ENCODE peak calls at places on chromosomes 5 and 9, in eight cellular contexts. One of them, this sample, is unnamed.
A peak's percentile ranks its signal among the peaks of the same experiment; 100 is the strongest.

GRCh38 chr9:86990276-86990675 is 43.0 kb upstream of the GAS1 start:
- DNase-seq in upper lobe of right lung: no peak
- DNase-seq in A549: no peak
- DNase-seq in hepatocyte: no peak
- DNase-seq in cardiac muscle cell: peak; percentile 85
- DNase-seq in adrenal gland: no peak
- DNase-seq in esophagus squamous epithelium: no peak
- DNase-seq in CD8-positive, alpha-beta T cell: no peak
- DNase-seq in this sample: no peak

GRCh38 chr9:2655411-2655901 is 33.9 kb downstream of the VLDLR start:
- DNase-seq in hepatocyte: no peak
- DNase-seq in upper lobe of right lung: no peak
- DNase-seq in A549: peak; percentile 9
- DNase-seq in cardiac muscle cell: peak; percentile 74
- DNase-seq in CD8-positive, alpha-beta T cell: peak; percentile 8
- DNase-seq in adrenal gland: no peak
- DNase-seq in esophagus squamous epithelium: no peak
- DNase-seq in this sample: no peak

GRCh38 chr9:2354216-2354615 is 267.4 kb upstream of the VLDLR start:
- DNase-seq in upper lobe of right lung: no peak
- DNase-seq in hepatocyte: no peak
- DNase-seq in A549: no peak
- DNase-seq in cardiac muscle cell: no peak
- DNase-seq in CD8-positive, alpha-beta T cell: no peak
- DNase-seq in esophagus squamous epithelium: no peak
- DNase-seq in adrenal gland: no peak
- DNase-seq in this sample: no peak

GRCh38 chr9:113895526-113895925 is 19.4 kb downstream of the ZNF618 start:
- DNase-seq in A549: no peak
- DNase-seq in adrenal gland: no peak
- DNase-seq in hepatocyte: no peak
- DNase-seq in upper lobe of right lung: no peak
- DNase-seq in esophagus squamous epithelium: no peak
- DNase-seq in CD8-positive, alpha-beta T cell: no peak
- DNase-seq in cardiac muscle cell: peak; percentile 21
- DNase-seq in this sample: no peak

GRCh38 chr5:148843510-148844318 is 17.3 kb downstream of the ADRB2 start:
- DNase-seq in adrenal gland: no peak
- DNase-seq in esophagus squamous epithelium: no peak
- DNase-seq in cardiac muscle cell: no peak
- DNase-seq in A549: no peak
- DNase-seq in upper lobe of right lung: no peak
- DNase-seq in CD8-positive, alpha-beta T cell: no peak
- DNase-seq in hepatocyte: no peak
- DNase-seq in this sample: no peak

GRCh38 chr5:20832204-20833080 is 844.4 kb upstream of the CDH18 start:
- DNase-seq in upper lobe of right lung: no peak
- DNase-seq in adrenal gland: no peak
- DNase-seq in A549: no peak
- DNase-seq in cardiac muscle cell: no peak
- DNase-seq in esophagus squamous epithelium: no peak
- DNase-seq in CD8-positive, alpha-beta T cell: no peak
- DNase-seq in hepatocyte: no peak
- DNase-seq in this sample: no peak

GRCh38 chr5:57780306-57780958 is 297.8 kb upstream of the ACTBL2 start:
- DNase-seq in hepatocyte: no peak
- DNase-seq in adrenal gland: peak; percentile 53
- DNase-seq in cardiac muscle cell: no peak
- DNase-seq in CD8-positive, alpha-beta T cell: no peak
- DNase-seq in esophagus squamous epithelium: no peak
- DNase-seq in A549: no peak
- DNase-seq in upper lobe of right lung: no peak
- DNase-seq in this sample: no peak

GRCh38 chr9:111866976-111867375 is 29.6 kb upstream of the UGCG start:
- DNase-seq in esophagus squamous epithelium: no peak
- DNase-seq in upper lobe of right lung: no peak
- DNase-seq in adrenal gland: no peak
- DNase-seq in hepatocyte: no peak
- DNase-seq in cardiac muscle cell: peak; percentile 78
- DNase-seq in CD8-positive, alpha-beta T cell: no peak
- DNase-seq in A549: no peak
- DNase-seq in this sample: no peak

GRCh38 chr9:86732514-86732913 is 214.8 kb downstream of the GAS1 start:
- DNase-seq in hepatocyte: no peak
- DNase-seq in upper lobe of right lung: no peak
- DNase-seq in esophagus squamous epithelium: no peak
- DNase-seq in CD8-positive, alpha-beta T cell: no peak
- DNase-seq in A549: no peak
- DNase-seq in adrenal gland: peak; percentile 63
- DNase-seq in cardiac muscle cell: peak; percentile 84
- DNase-seq in this sample: no peak

GRCh38 chr9:69874301-69875060 is 53.9 kb downstream of the CFAP95 start:
- DNase-seq in CD8-positive, alpha-beta T cell: no peak
- DNase-seq in upper lobe of right lung: no peak
- DNase-seq in cardiac muscle cell: no peak
- DNase-seq in adrenal gland: no peak
- DNase-seq in hepatocyte: no peak
- DNase-seq in esophagus squamous epithelium: no peak
- DNase-seq in A549: no peak
- DNase-seq in this sample: no peak

GRCh38 chr9:79977510-79978197 is 405.9 kb downstream of the TLE4 start:
- DNase-seq in hepatocyte: no peak
- DNase-seq in adrenal gland: no peak
- DNase-seq in esophagus squamous epithelium: no peak
- DNase-seq in CD8-positive, alpha-beta T cell: no peak
- DNase-seq in cardiac muscle cell: no peak
- DNase-seq in A549: no peak
- DNase-seq in upper lobe of right lung: no peak
- DNase-seq in this sample: no peak

GRCh38 chr5:172418847-172419810 is 35.2 kb downstream of the SH3PXD2B start:
- DNase-seq in A549: no peak
- DNase-seq in esophagus squamous epithelium: no peak
- DNase-seq in hepatocyte: peak; percentile 30
- DNase-seq in CD8-positive, alpha-beta T cell: no peak
- DNase-seq in upper lobe of right lung: no peak
- DNase-seq in cardiac muscle cell: no peak
- DNase-seq in adrenal gland: peak; percentile 74
- DNase-seq in this sample: peak; percentile 16

GRCh38 chr9:4548796-4549725 is 58.8 kb downstream of the SLC1A1 start:
- DNase-seq in CD8-positive, alpha-beta T cell: no peak
- DNase-seq in upper lobe of right lung: peak; percentile 65
- DNase-seq in adrenal gland: no peak
- DNase-seq in esophagus squamous epithelium: no peak
- DNase-seq in cardiac muscle cell: peak; percentile 10
- DNase-seq in hepatocyte: peak; percentile 30
- DNase-seq in A549: peak; percentile 23
- DNase-seq in this sample: peak; percentile 23

GRCh38 chr5:6745706-6746217 is 32.5 kb downstream of the TENT4A start:
- DNase-seq in esophagus squamous epithelium: no peak
- DNase-seq in CD8-positive, alpha-beta T cell: no peak
- DNase-seq in adrenal gland: no peak
- DNase-seq in upper lobe of right lung: no peak
- DNase-seq in hepatocyte: peak; percentile 68
- DNase-seq in A549: peak; percentile 46
- DNase-seq in cardiac muscle cell: peak; percentile 75
- DNase-seq in this sample: no peak

GRCh38 chr9:136292591-136293448 is 11.1 kb downstream of the CCDC187 start:
- DNase-seq in esophagus squamous epithelium: no peak
- DNase-seq in CD8-positive, alpha-beta T cell: no peak
- DNase-seq in upper lobe of right lung: no peak
- DNase-seq in adrenal gland: no peak
- DNase-seq in cardiac muscle cell: no peak
- DNase-seq in A549: no peak
- DNase-seq in hepatocyte: no peak
- DNase-seq in this sample: no peak

GRCh38 chr9:136291306-136292025 is 12.4 kb downstream of the CCDC187 start:
- DNase-seq in upper lobe of right lung: no peak
- DNase-seq in cardiac muscle cell: no peak
- DNase-seq in hepatocyte: no peak
- DNase-seq in esophagus squamous epithelium: no peak
- DNase-seq in adrenal gland: no peak
- DNase-seq in A549: no peak
- DNase-seq in CD8-positive, alpha-beta T cell: no peak
- DNase-seq in this sample: no peak

GRCh38 chr9:136289651-136290507 is 14.0 kb downstream of the CCDC187 start:
- DNase-seq in adrenal gland: no peak
- DNase-seq in esophagus squamous epithelium: no peak
- DNase-seq in hepatocyte: no peak
- DNase-seq in CD8-positive, alpha-beta T cell: no peak
- DNase-seq in cardiac muscle cell: no peak
- DNase-seq in A549: no peak
- DNase-seq in upper lobe of right lung: no peak
- DNase-seq in this sample: no peak

GRCh38 chr9:136292026-136292538 is 11.8 kb downstream of the CCDC187 start:
- DNase-seq in upper lobe of right lung: no peak
- DNase-seq in esophagus squamous epithelium: no peak
- DNase-seq in adrenal gland: no peak
- DNase-seq in A549: no peak
- DNase-seq in cardiac muscle cell: no peak
- DNase-seq in hepatocyte: no peak
- DNase-seq in CD8-positive, alpha-beta T cell: no peak
- DNase-seq in this sample: no peak

DNA sequence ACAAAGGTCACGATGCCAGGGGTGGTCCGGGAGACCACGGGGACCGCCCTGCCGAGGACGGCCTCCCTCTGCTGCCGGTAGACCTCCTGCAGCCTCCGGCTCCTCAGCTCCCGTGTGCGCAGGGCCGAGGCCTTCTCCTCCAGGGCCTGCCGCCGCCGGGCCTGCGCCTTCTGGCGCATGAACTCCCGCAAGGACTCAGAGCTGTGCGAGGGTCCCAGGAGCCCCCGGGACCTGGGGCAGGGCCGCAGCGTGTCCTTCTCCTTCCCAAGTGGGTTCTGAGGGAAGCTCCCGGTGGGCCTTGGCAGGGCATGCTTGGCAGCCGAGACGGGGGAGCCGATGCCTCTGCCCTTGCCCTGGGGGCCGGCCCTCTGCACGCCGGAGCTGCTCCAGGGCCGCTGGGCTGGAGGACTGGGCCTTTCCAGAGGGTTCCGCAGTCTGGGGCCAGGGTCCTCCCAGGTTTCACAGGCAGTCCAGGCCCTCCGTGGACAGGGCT is 13.3 kb downstream of the CCDC187 start:
- DNase-seq in upper lobe of right lung: no peak
- DNase-seq in adrenal gland: no peak
- DNase-seq in A549: no peak
- DNase-seq in CD8-positive, alpha-beta T cell: no peak
- DNase-seq in cardiac muscle cell: no peak
- DNase-seq in hepatocyte: no peak
- DNase-seq in esophagus squamous epithelium: no peak
- DNase-seq in this sample: no peak
- H3K4me3 ChIP-seq in upper lobe of right lung: no peak overlapping the region
- H3K4me3 ChIP-seq in adrenal gland: no peak overlapping the region
- H3K4me3 ChIP-seq in A549: no peak overlapping the region
- H3K4me3 ChIP-seq in CD8-positive, alpha-beta T cell: no peak overlapping the region
- H3K4me3 ChIP-seq in cardiac muscle cell: no peak overlapping the region
- H3K4me3 ChIP-seq in hepatocyte: no peak overlapping the region
- H3K4me3 ChIP-seq in esophagus squamous epithelium: no peak overlapping the region
- H3K4me3 ChIP-seq in this sample: no peak overlapping the region

DNA sequence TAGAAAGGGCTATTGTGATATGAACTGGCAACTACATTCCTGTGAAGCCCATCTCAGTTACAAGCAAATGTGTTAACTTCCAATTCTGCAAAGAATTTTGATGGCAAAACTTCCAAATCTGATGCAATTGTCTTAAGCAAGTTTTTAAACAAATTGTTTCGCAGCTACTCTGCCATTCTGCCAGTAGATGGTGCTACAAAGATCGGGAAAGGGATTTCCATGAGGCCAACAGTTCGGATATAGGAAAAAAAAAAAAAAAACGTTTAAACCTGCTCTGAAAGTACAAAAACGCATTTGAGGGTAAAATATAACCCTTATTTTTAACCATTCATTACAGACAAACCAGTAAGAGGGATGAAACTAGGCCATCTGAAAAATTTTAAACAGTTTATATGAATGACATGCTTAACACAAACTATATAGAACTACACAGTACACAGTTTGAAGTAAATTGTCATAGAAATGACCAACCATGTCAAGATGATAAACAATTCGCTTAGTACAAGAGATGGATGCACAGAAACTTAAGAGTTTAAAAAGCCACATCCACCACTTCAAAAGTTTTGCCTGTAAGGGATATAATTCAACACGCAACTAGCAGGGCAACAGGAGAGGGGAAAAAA is 2.2 kb downstream of the HNRNPA0 start:
- DNase-seq in A549: peak; percentile 48
- DNase-seq in cardiac muscle cell: peak; percentile 90
- DNase-seq in adrenal gland: peak; percentile 65
- DNase-seq in hepatocyte: peak; percentile 76
- DNase-seq in upper lobe of right lung: no peak
- DNase-seq in esophagus squamous epithelium: no peak
- DNase-seq in CD8-positive, alpha-beta T cell: no peak
- DNase-seq in this sample: peak; percentile 62
- H3K4me1 ChIP-seq in A549: peaks cover 24% of the 10 kb centered on the region
- H3K4me1 ChIP-seq in cardiac muscle cell: peaks cover 16% of the 10 kb centered on the region
- H3K4me1 ChIP-seq in adrenal gland: peaks cover 51% of the 10 kb centered on the region
- H3K4me1 ChIP-seq in hepatocyte: peaks cover 28% of the 10 kb centered on the region
- H3K4me1 ChIP-seq in upper lobe of right lung: peaks cover 16% of the 10 kb centered on the region
- H3K4me1 ChIP-seq in esophagus squamous epithelium: no peaks in the 10 kb centered on the region
- H3K4me1 ChIP-seq in CD8-positive, alpha-beta T cell: peaks cover 26% of the 10 kb centered on the region
- H3K4me1 ChIP-seq in this sample: peaks cover 5% of the 10 kb centered on the region

DNA sequence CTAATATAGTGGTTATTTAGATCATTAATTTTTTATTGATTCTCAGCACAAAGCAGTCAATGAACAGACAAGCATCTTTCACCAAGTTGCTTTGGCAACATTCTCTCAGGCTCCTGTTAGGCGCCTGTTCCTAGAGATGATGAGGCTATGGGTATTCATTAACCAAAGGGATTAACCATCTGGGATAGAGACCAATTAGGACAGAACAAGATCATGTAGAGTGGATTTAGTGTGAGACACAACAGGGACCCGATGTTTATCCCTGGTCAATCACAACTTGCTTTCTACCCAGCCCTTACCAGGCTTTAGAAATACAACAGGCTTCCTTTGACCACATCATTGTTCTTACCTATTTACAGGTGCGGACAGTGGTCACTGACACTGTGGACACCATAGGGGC is 82.2 kb downstream of the PJA2 start:
- DNase-seq in upper lobe of right lung: no peak
- DNase-seq in cardiac muscle cell: no peak
- DNase-seq in CD8-positive, alpha-beta T cell: no peak
- DNase-seq in adrenal gland: no peak
- DNase-seq in esophagus squamous epithelium: no peak
- DNase-seq in hepatocyte: no peak
- DNase-seq in A549: no peak
- DNase-seq in this sample: no peak
- H3K4me3 ChIP-seq in upper lobe of right lung: no peak overlapping the region
- H3K4me3 ChIP-seq in cardiac muscle cell: no peak overlapping the region
- H3K4me3 ChIP-seq in CD8-positive, alpha-beta T cell: no peak overlapping the region
- H3K4me3 ChIP-seq in adrenal gland: no peak overlapping the region
- H3K4me3 ChIP-seq in esophagus squamous epithelium: no peak overlapping the region
- H3K4me3 ChIP-seq in hepatocyte: no peak overlapping the region
- H3K4me3 ChIP-seq in A549: no peak overlapping the region
- H3K4me3 ChIP-seq in this sample: no peak overlapping the region

DNA sequence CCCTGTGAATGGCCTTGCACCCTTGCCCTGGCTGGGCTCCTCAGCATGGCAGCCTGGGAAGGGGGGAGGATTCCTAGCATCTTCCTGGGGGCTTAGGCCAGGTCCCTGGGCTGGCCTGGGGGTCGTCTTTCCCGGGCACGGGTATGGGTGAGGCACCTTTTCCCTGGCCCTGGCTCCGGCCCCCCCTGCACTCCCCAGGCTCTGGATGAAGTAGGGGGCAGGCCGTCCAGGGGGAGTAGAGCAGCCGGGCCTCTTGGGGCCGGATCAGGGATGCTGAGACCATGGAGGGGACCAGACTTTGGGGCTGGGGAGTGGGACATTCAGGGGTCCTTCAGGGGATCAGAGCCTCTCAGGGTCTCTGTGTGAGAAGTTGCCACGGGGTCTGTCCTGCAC is 6.6 kb downstream of the RXRA start:
- DNase-seq in esophagus squamous epithelium: no peak
- DNase-seq in A549: no peak
- DNase-seq in CD8-positive, alpha-beta T cell: no peak
- DNase-seq in adrenal gland: no peak
- DNase-seq in upper lobe of right lung: no peak
- DNase-seq in cardiac muscle cell: no peak
- DNase-seq in hepatocyte: no peak
- DNase-seq in this sample: no peak
- H3K4me1 ChIP-seq in esophagus squamous epithelium: peaks cover 78% of the 10 kb centered on the region
- H3K4me1 ChIP-seq in A549: peaks cover 45% of the 10 kb centered on the region
- H3K4me1 ChIP-seq in CD8-positive, alpha-beta T cell: peaks cover under 1% of the 10 kb centered on the region
- H3K4me1 ChIP-seq in adrenal gland: peaks cover 100% of the 10 kb centered on the region
- H3K4me1 ChIP-seq in upper lobe of right lung: peaks cover 72% of the 10 kb centered on the region
- H3K4me1 ChIP-seq in cardiac muscle cell: peaks cover 32% of the 10 kb centered on the region
- H3K4me1 ChIP-seq in hepatocyte: peaks cover 87% of the 10 kb centered on the region
- H3K4me1 ChIP-seq in this sample: peaks cover 9% of the 10 kb centered on the region